ENCODE peak calls at places on chromosomes 2 and 18, in seven cellular contexts. V is testis, Q is H54, Y is IMR-90, A is tibial nerve, U is transverse colon, H is suprapubic skin. R is an unnamed sample.

GRCh38 chr2:36697424-36698066 is 1.0 kb downstream of the VIT start:
- DNase-seq in V (no peak), Q (no peak), Y (peak; percentile 27), A (no peak), U (no peak), H (no peak), R (no peak)

GRCh38 chr18:79402977-79403722 is 7.4 kb downstream of the NFATC1 start:
- DNase-seq in V (peak; percentile 59), Q (no peak), Y (no peak), A (peak; percentile 71), U (peak; percentile 42), H (no peak), R (peak; percentile 58)

GRCh38 chr18:37270046-37270665 is 295.4 kb downstream of the CELF4 start:
- DNase-seq in V (peak; percentile 82), Q (no peak), Y (peak; percentile 52), A (peak; percentile 18), U (no peak), H (no peak), R (peak; percentile 33)

GRCh38 chr2:145356046-145356445 is 836.1 kb upstream of the ZEB2 start:
- DNase-seq in V (no peak), Q (no peak), Y (peak; percentile 41), A (no peak), U (no peak), H (no peak), R (no peak)

GRCh38 chr18:61575419-61575818 is 242.2 kb downstream of the CDH20 start:
- DNase-seq in V (no peak), Q (no peak), Y (no peak), A (no peak), U (no peak), H (no peak), R (no peak)

GRCh38 chr2:10709290-10709939 is 12.0 kb upstream of the ATP6V1C2 start:
- DNase-seq in V (peak; percentile 26), Q (peak; percentile 58), Y (no peak), A (no peak), U (peak; percentile 26), H (no peak), R (no peak)

GRCh38 chr2:220956429-220956828 is 615.7 kb downstream of the EPHA4 start:
- DNase-seq in V (no peak), Q (no peak), Y (no peak), A (no peak), U (no peak), H (no peak), R (no peak)

GRCh38 chr2:187989925-187990623 is 301.6 kb upstream of the GULP1 start:
- DNase-seq in V (no peak), Q (no peak), Y (no peak), A (no peak), U (no peak), H (no peak), R (no peak)

GRCh38 chr2:238942080-238942761 is 94.3 kb downstream of the TWIST2 start:
- DNase-seq in V (no peak), Q (no peak), Y (no peak), A (peak; percentile 8), U (no peak), H (peak; percentile 64), R (no peak)

GRCh38 chr2:3483986-3484960 is 35.1 kb downstream of the ADI1 start:
- DNase-seq in V (no peak), Q (no peak), Y (no peak), A (no peak), U (no peak), H (peak; percentile 65), R (peak; percentile 49)

GRCh38 chr2:151042938-151043337 is 218.7 kb downstream of the RBM43 start:
- DNase-seq in V (no peak), Q (no peak), Y (no peak), A (no peak), U (no peak), H (no peak), R (no peak)

GRCh38 chr2:116585654-116586053 is 1228.8 kb upstream of the DDX18 start:
- DNase-seq in V (no peak), Q (no peak), Y (no peak), A (no peak), U (no peak), H (no peak), R (no peak)

GRCh38 chr2:231708773-231709635 is 679 bp downstream of the PTMA start:
- DNase-seq in V (peak; percentile 43), Q (no peak), Y (peak; percentile 31), A (no peak), U (peak; percentile 38), H (no peak), R (peak; percentile 75)

GRCh38 chr18:12929477-12930083 is 18.2 kb upstream of the SEH1L start:
- DNase-seq in V (no peak), Q (no peak), Y (no peak), A (no peak), U (no peak), H (no peak), R (no peak)

GRCh38 chr2:207122914-207123744 is 42.6 kb downstream of the KLF7 start:
- DNase-seq in V (no peak), Q (no peak), Y (no peak), A (no peak), U (no peak), H (no peak), R (no peak)

GRCh38 chr2:152134488-152135280 is 35.8 kb upstream of the CACNB4 start:
- DNase-seq in V (peak; percentile 21), Q (no peak), Y (peak; percentile 68), A (no peak), U (no peak), H (no peak), R (no peak)

GRCh38 chr18:22694954-22695353 is 238.2 kb upstream of the RBBP8 start:
- DNase-seq in V (no peak), Q (peak; percentile 36), Y (peak; percentile 98), A (no peak), U (no peak), H (no peak), R (peak; percentile 95)

GRCh38 chr18:50606609-50607008 is 46.7 kb downstream of the MAPK4 start:
- DNase-seq in V (no peak), Q (no peak), Y (no peak), A (no peak), U (no peak), H (no peak), R (peak; percentile 31)

GRCh38 chr18:23306842-23307241 is 146.2 kb upstream of the RIOK3 start:
- DNase-seq in V (no peak), Q (no peak), Y (no peak), A (no peak), U (no peak), H (no peak), R (no peak)

GRCh38 chr18:74598350-74599001 is 806 bp downstream of the ZNF407 start:
- DNase-seq in V (peak; percentile 66), Q (no peak), Y (peak; percentile 46), A (no peak), U (peak; percentile 60), H (peak; percentile 82), R (peak; percentile 63)
- TF ChIP-seq POLR2A in V (no peak), Q (no peak), Y (no peak), A (no peak), U (no peak), H (no peak), R (peak; percentile 27)

DNA sequence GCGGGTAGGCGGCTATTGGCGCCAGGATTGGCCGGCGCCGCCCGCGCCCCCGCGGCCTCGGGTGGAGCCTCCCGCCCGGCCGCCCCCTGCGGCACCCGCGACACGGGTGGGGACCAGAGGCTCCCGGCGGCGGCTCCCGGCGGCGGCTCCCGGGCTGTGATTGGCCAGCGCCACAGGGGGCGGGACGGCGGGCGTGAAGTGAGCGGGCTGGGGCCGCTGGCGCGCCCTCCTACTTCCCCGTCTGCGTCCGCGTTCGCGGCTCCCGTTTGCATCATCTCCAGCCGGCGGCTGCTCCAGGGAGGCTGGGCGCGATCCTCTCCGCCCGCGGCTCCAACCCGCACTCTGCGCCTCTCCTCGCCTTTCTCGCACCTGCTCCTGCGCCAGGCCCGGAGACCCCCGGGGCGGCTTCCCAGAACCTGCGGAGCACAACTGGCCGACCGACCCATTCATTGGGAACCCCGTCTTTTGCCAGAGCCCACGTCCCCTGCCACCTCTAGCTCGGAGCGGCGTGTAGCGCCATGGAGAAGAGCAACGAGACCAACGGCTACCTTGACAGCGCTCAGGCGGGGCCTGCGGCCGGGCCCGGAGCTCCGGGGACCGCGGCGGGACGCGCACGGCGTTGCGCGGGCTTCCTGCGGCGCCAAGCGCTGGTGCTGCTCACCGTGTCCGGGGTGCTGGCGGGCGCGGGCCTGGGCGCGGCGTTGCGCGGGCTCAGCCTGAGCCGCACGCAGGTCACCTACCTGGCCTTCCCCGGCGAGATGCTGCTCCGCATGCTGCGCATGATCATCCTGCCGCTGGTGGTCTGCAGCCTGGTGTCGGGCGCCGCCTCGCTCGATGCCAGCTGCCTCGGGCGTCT is at the start of gene SLC1A4:
- DNase-seq in V (peak; percentile 90), Q (peak; percentile 94), Y (peak; percentile 88), A (peak; percentile 92), U (peak; percentile 93), H (peak; percentile 96), R (peak; percentile 95)
- TF ChIP-seq POLR2A in V (no peak), Q (peak; percentile 46), Y (peak; percentile 73), A (peak; percentile 38), U (peak; percentile 56), H (no peak), R (peak; percentile 86)

GRCh38 chr2:222728621-222729020 is 57.2 kb downstream of the MOGAT1 start:
- DNase-seq in V (no peak), Q (no peak), Y (no peak), A (no peak), U (no peak), H (no peak), R (no peak)

GRCh38 chr2:222732774-222733173 is 61.3 kb downstream of the MOGAT1 start:
- DNase-seq in V (no peak), Q (no peak), Y (no peak), A (no peak), U (no peak), H (no peak), R (no peak)

GRCh38 chr2:222733470-222733845 is 62.0 kb downstream of the MOGAT1 start:
- DNase-seq in V (no peak), Q (no peak), Y (no peak), A (no peak), U (no peak), H (no peak), R (no peak)

GRCh38 chr2:222731183-222731582 is 59.7 kb downstream of the MOGAT1 start:
- DNase-seq in V (no peak), Q (no peak), Y (peak; percentile 56), A (no peak), U (no peak), H (no peak), R (no peak)

DNA sequence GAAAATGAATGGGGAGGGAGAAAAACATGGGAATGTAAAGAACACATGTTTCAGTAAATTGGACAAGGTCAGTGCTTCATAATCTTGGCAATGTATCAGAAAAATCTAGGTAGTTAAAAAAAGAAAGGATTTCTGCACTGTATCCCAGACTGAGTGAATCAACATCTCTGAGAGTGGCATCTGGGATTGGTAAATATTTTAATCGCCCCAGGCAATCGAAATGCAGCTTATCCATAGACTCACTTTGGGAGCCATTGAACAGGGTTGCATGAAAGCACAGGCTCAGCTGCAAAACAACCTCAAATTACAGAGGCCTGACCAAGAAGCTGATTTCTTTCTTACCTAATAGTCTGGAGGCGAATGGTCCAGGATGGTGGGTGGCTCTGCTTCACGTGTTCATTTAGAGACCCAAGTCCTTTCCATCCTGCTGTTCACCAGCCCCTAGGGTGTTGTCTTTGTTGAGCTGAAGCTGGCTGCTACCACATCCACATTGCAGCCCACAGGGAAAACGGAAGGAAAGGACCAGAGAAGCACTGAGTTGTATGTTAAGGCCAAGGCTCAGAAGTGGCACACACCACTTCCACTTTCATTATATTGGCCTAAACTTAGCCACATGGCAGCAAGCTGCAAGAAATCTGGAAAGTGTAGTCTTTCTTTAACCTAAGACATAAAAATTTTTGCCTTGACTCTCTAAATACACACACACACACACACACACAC is 59.0 kb downstream of the MOGAT1 start:
- DNase-seq in V (no peak), Q (no peak), Y (no peak), A (no peak), U (no peak), H (no peak), R (no peak)
- TF ChIP-seq POLR2A in V (no peak), Q (no peak), Y (no peak), A (no peak), U (no peak), H (no peak), R (no peak)

GRCh38 chr2:202634556-202635440 is at the start of gene FAM117B:
- DNase-seq in V (peak; percentile 99), Q (peak; percentile 94), Y (peak; percentile 92), A (peak; percentile 98), U (peak; percentile 99), H (peak; percentile 100), R (peak; percentile 99)
- TF ChIP-seq POLR2A in V (peak; percentile 69), Q (no peak), Y (no peak), A (peak; percentile 71), U (peak; percentile 94), H (no peak), R (peak; percentile 26)

R was measured in adrenal gland.